ENCODE peak calls at places on chromosome 3, in eight cellular contexts. A is transverse colon, L is HCT116, X is K562, K is prostate gland, N is suprapubic skin, M is breast epithelium, W is HepG2. U is an unnamed sample.

GRCh38 chr3:64091501-64091900 is 68.2 kb upstream of the PSMD6 start:
- DNase-seq in L (no peak), K (no peak), A (no peak), M (no peak), W (no peak), X (no peak), N (no peak), U (no peak)

GRCh38 chr3:78857494-78858111 is 910.2 kb downstream of the ROBO1 start:
- DNase-seq in X (no peak), L (no peak), W (no peak), A (no peak), N (no peak), K (no peak), M (no peak), U (no peak)

GRCh38 chr3:177567833-177568232 is 370.6 kb upstream of the TBL1XR1 start:
- DNase-seq in W (no peak), M (no peak), N (no peak), K (no peak), A (no peak), L (no peak), X (no peak), U (no peak)

GRCh38 chr3:143716731-143717130 is 131.5 kb downstream of the SLC9A9 start:
- DNase-seq in L (no peak), K (no peak), N (no peak), A (no peak), X (no peak), W (no peak), M (no peak), U (no peak)

GRCh38 chr3:145678401-145678800 is 482.6 kb downstream of the PLOD2 start:
- DNase-seq in A (no peak), K (no peak), X (no peak), L (no peak), M (no peak), W (no peak), N (no peak), U (no peak)

GRCh38 chr3:194034556-194035336 is 101.2 kb upstream of the HES1 start:
- DNase-seq in N (no peak), M (no peak), K (no peak), L (no peak), A (peak; percentile 87), W (no peak), X (no peak), U (no peak)

GRCh38 chr3:129003578-129004112 is 2.5 kb downstream of the EFCC1 start:
- DNase-seq in N (no peak), M (no peak), X (no peak), K (peak; percentile 37), W (peak; percentile 23), L (peak; percentile 65), A (peak; percentile 75), U (peak; percentile 67)

GRCh38 chr3:100072328-100073048 is 41.8 kb downstream of the FILIP1L start:
- DNase-seq in N (no peak), L (no peak), A (no peak), M (no peak), X (no peak), K (no peak), W (no peak), U (no peak)

GRCh38 chr3:171379281-171379680 is 80.9 kb downstream of the TNIK start:
- DNase-seq in W (no peak), L (no peak), X (no peak), N (no peak), K (no peak), A (no peak), M (no peak), U (no peak)

GRCh38 chr3:52244061-52244628 is 1.4 kb upstream of the PPM1M start:
- DNase-seq in K (no peak), M (no peak), A (peak; percentile 34), W (no peak), L (no peak), X (no peak), N (peak; percentile 79), U (peak; percentile 73)

GRCh38 chr3:194100856-194101390 is 35.0 kb upstream of the HES1 start:
- DNase-seq in K (no peak), N (no peak), A (peak; percentile 31), L (no peak), X (no peak), W (no peak), M (no peak), U (no peak)

GRCh38 chr3:56086355-56086754 is 381.9 kb downstream of the ERC2 start:
- DNase-seq in W (no peak), M (no peak), X (no peak), A (no peak), L (no peak), N (no peak), K (no peak), U (no peak)

GRCh38 chr3:170499562-170500156 is 81.0 kb downstream of the CLDN11 start:
- DNase-seq in A (peak; percentile 25), X (peak; percentile 27), W (peak; percentile 79), N (no peak), M (no peak), K (no peak), L (peak; percentile 16), U (no peak)

GRCh38 chr3:3689601-3690375 is 109.4 kb upstream of the LRRN1 start:
- DNase-seq in A (no peak), X (no peak), W (no peak), L (no peak), N (no peak), K (no peak), M (no peak), U (no peak)

GRCh38 chr3:71512000-71512399 is 71.5 kb downstream of the FOXP1 start:
- DNase-seq in K (no peak), M (no peak), A (peak; percentile 16), X (peak; percentile 28), N (no peak), L (no peak), W (peak; percentile 10), U (no peak)

GRCh38 chr3:159664653-159665052 is 324.0 kb upstream of the IL12A start:
- DNase-seq in L (no peak), X (no peak), M (no peak), K (no peak), W (no peak), A (no peak), N (no peak), U (no peak)

GRCh38 chr3:125443923-125444322 is 68.8 kb upstream of the ZNF148 start:
- DNase-seq in X (no peak), L (no peak), A (no peak), N (no peak), W (no peak), K (no peak), M (no peak), U (no peak)

GRCh38 chr3:182050932-182051331 is 339.2 kb downstream of the SOX2 start:
- DNase-seq in X (no peak), A (no peak), M (no peak), L (no peak), K (no peak), N (no peak), W (no peak), U (no peak)

GRCh38 chr3:130849111-130849552 is 44.8 kb upstream of the ATP2C1 start:
- DNase-seq in K (peak; percentile 88), A (peak; percentile 70), X (no peak), W (no peak), L (no peak), N (no peak), M (peak; percentile 81), U (peak; percentile 77)

GRCh38 chr3:176554264-176554663 is 643.0 kb downstream of the TBL1XR1 start:
- DNase-seq in N (no peak), X (no peak), M (no peak), A (no peak), L (no peak), W (no peak), K (no peak), U (no peak)

GRCh38 chr3:84277822-84278221 is 681.0 kb upstream of the CADM2 start:
- DNase-seq in A (no peak), N (no peak), M (no peak), L (no peak), X (no peak), W (no peak), K (no peak), U (no peak)

GRCh38 chr3:72341943-72342342 is 506.3 kb downstream of the SHQ1 start:
- DNase-seq in M (no peak), N (no peak), L (no peak), W (no peak), X (no peak), K (no peak), A (no peak), U (no peak)

GRCh38 chr3:9793161-9793781 is 389 bp downstream of the ARPC4 start:
- DNase-seq in X (peak; percentile 93), K (no peak), W (peak; percentile 28), M (no peak), A (peak; percentile 57), L (no peak), N (no peak), U (no peak)

GRCh38 chr3:149507491-149508324 is 33.2 kb downstream of the TM4SF4 start:
- DNase-seq in W (no peak), A (no peak), X (no peak), M (no peak), K (no peak), L (no peak), N (no peak), U (peak; percentile 71)
- TF ChIP-seq POLR2AphosphoS5 in W (no peak), A (no peak), X (no peak), M (no peak), K (no peak), L (no peak), N (no peak), U (peak; percentile 3)

GRCh38 chr3:11271986-11272904 is at the start of gene ATG7:
- DNase-seq in N (peak; percentile 98), A (peak; percentile 98), K (peak; percentile 92), X (peak; percentile 99), W (peak; percentile 91), L (peak; percentile 87), M (peak; percentile 95), U (peak; percentile 99)
- TF ChIP-seq POLR2A in N (peak; percentile 95), A (peak; percentile 95), K (peak; percentile 72), X (peak; percentile 97), W (peak; percentile 93), L (no peak), M (peak; percentile 90), U (peak; percentile 96)

GRCh38 chr3:13747627-13748026 is 132.2 kb downstream of the WNT7A start:
- DNase-seq in X (no peak), A (no peak), W (no peak), K (no peak), L (no peak), M (no peak), N (no peak), U (no peak)
- H3K4me3 ChIP-seq in X (no peak overlapping the region), A (no peak overlapping the region), W (no peak overlapping the region), K (no peak overlapping the region), L (no peak overlapping the region), M (no peak overlapping the region), N (no peak overlapping the region), U (no peak overlapping the region)

GRCh38 chr3:15647629-15648167 is 46.2 kb downstream of the BTD start:
- DNase-seq in L (no peak), X (no peak), K (no peak), M (no peak), A (peak; percentile 54), W (no peak), N (no peak), U (no peak)
- TF ChIP-seq POLR2AphosphoS5 in L (no peak), X (no peak), K (no peak), M (no peak), A (peak; percentile 15), W (no peak), N (no peak), U (no peak)

GRCh38 chr3:183710231-183710630 is 12.6 kb downstream of the YEATS2 start:
- DNase-seq in A (no peak), X (no peak), M (no peak), L (no peak), W (no peak), N (no peak), K (no peak), U (no peak)
- TF ChIP-seq POLR2A in A (no peak), X (no peak), M (no peak), L (no peak), W (no peak), N (no peak), K (no peak), U (no peak)

GRCh38 chr3:156605686-156606605 is 51.0 kb upstream of the SSR3 start:
- DNase-seq in W (no peak), A (peak; percentile 23), L (no peak), N (no peak), M (no peak), K (no peak), X (peak; percentile 70), U (peak; percentile 90)
- H3K4me3 ChIP-seq in W (peak overlapping the region; percentile 76), A (peak overlapping the region; percentile 29), L (peak overlapping the region; percentile 38), N (peak overlapping the region; percentile 42), M (peak overlapping the region; percentile 43), K (peak overlapping the region; percentile 12), X (peak overlapping the region; percentile 39), U (peak overlapping the region; percentile 44)

U was measured in upper lobe of left lung.